ENCODE peak calls at places on chromosomes 7 and 10, in nine cellular contexts. R, B, Y, A, X, G, D, T and Z are unnamed samples.

GRCh38 chr10:11625019-11625735 is 13.7 kb upstream of the USP6NL start:
- DNase-seq in R (no peak), B (no peak), Y (no peak), A (no peak), X (peak), G (no peak), D (no peak), T (no peak), Z (no peak)

GRCh38 chr10:123648595-123648994 is 17.6 kb upstream of the GPR26 start:
- DNase-seq in R (no peak), B (no peak), Y (no peak), A (no peak), X (no peak), G (no peak), D (no peak), T (no peak), Z (no peak)

GRCh38 chr10:79473511-79474095 is 28.2 kb upstream of the ZCCHC24 start:
- DNase-seq in R (no peak), B (no peak), Y (no peak), A (no peak), X (no peak), G (no peak), D (no peak), T (no peak), Z (no peak)

GRCh38 chr10:90993340-90993739 is 72.5 kb upstream of the ANKRD1 start:
- DNase-seq in R (no peak), B (peak), Y (no peak), A (no peak), X (no peak), G (peak), D (peak), T (no peak), Z (no peak)

GRCh38 chr7:30705008-30705407 is 22.8 kb upstream of the CRHR2 start:
- DNase-seq in R (no peak), B (no peak), Y (no peak), A (no peak), X (no peak), G (no peak), D (no peak), T (no peak), Z (no peak)

GRCh38 chr10:132837905-132838304 is 52.0 kb upstream of the NKX6-2 start:
- DNase-seq in R (no peak), B (no peak), Y (no peak), A (no peak), X (no peak), G (no peak), D (no peak), T (no peak), Z (no peak)

GRCh38 chr10:117621196-117621595 is 78.7 kb downstream of the EMX2 start:
- DNase-seq in R (no peak), B (no peak), Y (no peak), A (no peak), X (no peak), G (no peak), D (no peak), T (no peak), Z (no peak)

GRCh38 chr10:18378766-18379165 is 238.5 kb downstream of the CACNB2 start:
- DNase-seq in R (no peak), B (no peak), Y (peak), A (no peak), X (no peak), G (no peak), D (no peak), T (no peak), Z (no peak)

GRCh38 chr7:140062118-140062527 is 628 bp downstream of the PARP12 start:
- DNase-seq in R (peak), B (no peak), Y (peak), A (no peak), X (no peak), G (no peak), D (no peak), T (no peak), Z (no peak)

GRCh38 chr10:77756319-77757232 is 119.0 kb upstream of the KCNMA1 start:
- DNase-seq in R (no peak), B (peak), Y (no peak), A (peak), X (peak), G (peak), D (peak), T (peak), Z (no peak)

GRCh38 chr7:102973096-102973802 is 60.4 kb downstream of the LRRC17 start:
- DNase-seq in R (no peak), B (no peak), Y (no peak), A (peak), X (no peak), G (no peak), D (peak), T (no peak), Z (no peak)

GRCh38 chr10:79358811-79359210 is 11.5 kb downstream of the PPIF start:
- DNase-seq in R (peak), B (no peak), Y (no peak), A (no peak), X (no peak), G (no peak), D (no peak), T (no peak), Z (no peak)

GRCh38 chr7:16926283-16926682 is 44.5 kb upstream of the AGR3 start:
- DNase-seq in R (no peak), B (peak), Y (peak), A (peak), X (peak), G (peak), D (peak), T (peak), Z (no peak)

GRCh38 chr7:90660819-90661218 is 64.7 kb downstream of the CDK14 start:
- DNase-seq in R (no peak), B (no peak), Y (no peak), A (no peak), X (no peak), G (no peak), D (no peak), T (no peak), Z (no peak)

GRCh38 chr7:158595068-158595467 is 7.4 kb upstream of the PTPRN2 start:
- DNase-seq in R (no peak), B (no peak), Y (no peak), A (peak), X (peak), G (no peak), D (peak), T (peak), Z (no peak)

GRCh38 chr7:86645174-86645566 is 1.5 kb downstream of the GRM3 start:
- DNase-seq in R (no peak), B (no peak), Y (no peak), A (no peak), X (no peak), G (no peak), D (no peak), T (peak), Z (no peak)

GRCh38 chr10:117261501-117261900 is 20.6 kb downstream of the SLC18A2 start:
- DNase-seq in R (no peak), B (no peak), Y (no peak), A (no peak), X (no peak), G (no peak), D (no peak), T (no peak), Z (no peak)

GRCh38 chr10:7811000-7811399 is 7.3 kb upstream of the TAF3 start:
- DNase-seq in R (no peak), B (no peak), Y (no peak), A (no peak), X (no peak), G (no peak), D (no peak), T (no peak), Z (no peak)

GRCh38 chr10:12679636-12680035 is 321.9 kb downstream of the CCDC3 start:
- DNase-seq in R (no peak), B (no peak), Y (no peak), A (no peak), X (no peak), G (no peak), D (no peak), T (peak), Z (no peak)

GRCh38 chr10:44173558-44173894 is 211.4 kb downstream of the CXCL12 start:
- DNase-seq in R (no peak), B (peak), Y (no peak), A (no peak), X (no peak), G (no peak), D (peak), T (no peak), Z (no peak)

GRCh38 chr10:113706623-113707022 is 26.9 kb downstream of the CASP7 start:
- DNase-seq in R (no peak), B (no peak), Y (no peak), A (no peak), X (no peak), G (no peak), D (no peak), T (no peak), Z (no peak)

GRCh38 chr10:7471720-7472367 is 61.0 kb upstream of the SFMBT2 start:
- DNase-seq in R (no peak), B (no peak), Y (no peak), A (no peak), X (peak), G (no peak), D (no peak), T (no peak), Z (no peak)

GRCh38 chr10:130014734-130015695 is 50.9 kb upstream of the EBF3 start:
- DNase-seq in R (no peak), B (no peak), Y (no peak), A (no peak), X (no peak), G (no peak), D (no peak), T (no peak), Z (no peak)

GRCh38 chr10:104556831-104557230 is 84.3 kb upstream of the SORCS3 start:
- DNase-seq in R (no peak), B (no peak), Y (no peak), A (no peak), X (no peak), G (no peak), D (no peak), T (no peak), Z (no peak)

GRCh38 chr10:13820591-13821377 is 234.0 kb downstream of the PRPF18 start:
- DNase-seq in R (no peak), B (no peak), Y (peak), A (no peak), X (peak), G (no peak), D (no peak), T (peak), Z (no peak)

GRCh38 chr7:83648464-83649241 is at the start of gene SEMA3E:
- DNase-seq in R (no peak), B (peak), Y (no peak), A (peak), X (no peak), G (no peak), D (peak), T (peak), Z (no peak)

GRCh38 chr7:8261711-8262695 is at the start of gene ICA1:
- DNase-seq in R (no peak), B (no peak), Y (peak), A (peak), X (no peak), G (no peak), D (peak), T (peak), Z (no peak)

GRCh38 chr7:116259821-116260440 is 49.6 kb downstream of the TES start:
- DNase-seq in R (no peak), B (peak), Y (no peak), A (peak), X (no peak), G (peak), D (peak), T (no peak), Z (no peak)

GRCh38 chr10:6598679-6599078 is 18.6 kb upstream of the PRKCQ start:
- DNase-seq in R (no peak), B (no peak), Y (no peak), A (no peak), X (no peak), G (no peak), D (no peak), T (no peak), Z (no peak)

GRCh38 chr10:76887223-76888010 is 750.2 kb downstream of the KCNMA1 start:
- DNase-seq in R (no peak), B (no peak), Y (no peak), A (no peak), X (no peak), G (no peak), D (no peak), T (no peak), Z (no peak)

DNA sequence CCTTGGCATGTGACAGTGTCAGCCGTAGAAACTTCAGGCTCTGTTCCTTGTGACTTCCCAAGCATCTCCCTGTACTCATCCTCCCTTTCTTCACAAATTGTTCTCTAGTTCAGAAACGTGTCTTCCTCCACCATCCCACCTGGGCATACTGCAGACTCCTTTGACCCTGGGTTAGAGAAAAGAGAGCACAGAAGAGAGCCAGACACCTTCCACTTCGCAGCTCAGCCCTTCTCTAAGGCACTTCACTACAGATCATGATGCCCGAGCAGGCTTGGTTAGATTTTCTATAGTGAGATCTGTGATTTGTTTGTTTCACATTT is 70.6 kb downstream of the XPNPEP1 start:
- DNase-seq in R (no peak), B (no peak), Y (no peak), A (no peak), X (no peak), G (no peak), D (no peak), T (no peak), Z (no peak)
- TF ChIP-seq CTCF in R (peak), B (peak), Y (peak), A (no peak), X (peak), G (no peak), D (no peak), T (no peak), Z (no peak)

GRCh38 chr7:99137418-99138180 is 6.3 kb downstream of the SMURF1 start:
- DNase-seq in R (no peak), B (peak), Y (no peak), A (peak), X (no peak), G (no peak), D (peak), T (peak), Z (no peak)
- TF ChIP-seq CTCF in R (no peak), B (no peak), Y (peak), A (peak), X (no peak), G (peak), D (no peak), T (no peak), Z (no peak)

GRCh38 chr10:73940634-73941221 is 29.8 kb downstream of the PLAU start:
- DNase-seq in R (peak), B (peak), Y (peak), A (peak), X (peak), G (no peak), D (peak), T (peak), Z (peak)
- TF ChIP-seq CTCF in R (peak), B (peak), Y (peak), A (peak), X (peak), G (peak), D (peak), T (peak), Z (peak)

GRCh38 chr10:29923416-29923970 is 135.9 kb downstream of the JCAD start:
- DNase-seq in R (no peak), B (no peak), Y (no peak), A (no peak), X (no peak), G (no peak), D (no peak), T (no peak), Z (no peak)

GRCh38 chr10:29925771-29926345 is 133.5 kb downstream of the JCAD start:
- DNase-seq in R (no peak), B (no peak), Y (no peak), A (no peak), X (no peak), G (no peak), D (no peak), T (no peak), Z (no peak)

GRCh38 chr10:29929006-29929405 is 130.4 kb downstream of the JCAD start:
- DNase-seq in R (no peak), B (no peak), Y (no peak), A (no peak), X (no peak), G (no peak), D (no peak), T (no peak), Z (no peak)

GRCh38 chr10:29924436-29924835 is 134.9 kb downstream of the JCAD start:
- DNase-seq in R (no peak), B (no peak), Y (no peak), A (no peak), X (no peak), G (no peak), D (no peak), T (no peak), Z (no peak)

GRCh38 chr10:29926649-29927048 is 132.7 kb downstream of the JCAD start:
- DNase-seq in R (no peak), B (peak), Y (no peak), A (peak), X (no peak), G (peak), D (peak), T (peak), Z (no peak)
- TF ChIP-seq CTCF in R (no peak), B (peak), Y (peak), A (peak), X (no peak), G (peak), D (peak), T (peak), Z (no peak)

GRCh38 chr10:68223535-68224165 is 8.3 kb downstream of the ATOH7 start:
- DNase-seq in R (no peak), B (no peak), Y (no peak), A (no peak), X (peak), G (no peak), D (no peak), T (peak), Z (no peak)
- TF ChIP-seq CTCF in R (no peak), B (peak), Y (no peak), A (peak), X (peak), G (no peak), D (no peak), T (peak), Z (no peak)

GRCh38 chr10:68353537-68353936 is 20.8 kb upstream of the PBLD start:
- DNase-seq in R (no peak), B (no peak), Y (no peak), A (no peak), X (no peak), G (no peak), D (no peak), T (no peak), Z (no peak)

GRCh38 chr10:68345621-68346020 is 12.9 kb upstream of the PBLD start:
- DNase-seq in R (no peak), B (no peak), Y (no peak), A (no peak), X (no peak), G (no peak), D (no peak), T (no peak), Z (no peak)

GRCh38 chr10:68342909-68343516 is 10.3 kb upstream of the PBLD start:
- DNase-seq in R (no peak), B (no peak), Y (no peak), A (no peak), X (no peak), G (no peak), D (no peak), T (no peak), Z (no peak)

GRCh38 chr10:68346774-68347173 is 14.0 kb upstream of the PBLD start:
- DNase-seq in R (no peak), B (no peak), Y (no peak), A (no peak), X (no peak), G (no peak), D (no peak), T (no peak), Z (no peak)

GRCh38 chr10:68348265-68348741 is 15.6 kb upstream of the PBLD start:
- DNase-seq in R (peak), B (peak), Y (no peak), A (peak), X (peak), G (peak), D (peak), T (peak), Z (no peak)
- TF ChIP-seq CTCF in R (peak), B (peak), Y (peak), A (peak), X (peak), G (peak), D (peak), T (peak), Z (no peak)

GRCh38 chr10:72260588-72261322 is 13.0 kb upstream of the DDIT4 start:
- DNase-seq in R (peak), B (peak), Y (peak), A (peak), X (peak), G (no peak), D (peak), T (peak), Z (no peak)
- TF ChIP-seq CTCF in R (no peak), B (no peak), Y (no peak), A (peak), X (peak), G (peak), D (no peak), T (peak), Z (no peak)

GRCh38 chr10:69861251-69862240 is 59.8 kb downstream of the COL13A1 start:
- DNase-seq in R (no peak), B (peak), Y (no peak), A (peak), X (peak), G (peak), D (peak), T (no peak), Z (no peak)
- TF ChIP-seq CTCF in R (no peak), B (peak), Y (no peak), A (peak), X (peak), G (peak), D (peak), T (peak), Z (no peak)